ENCODE peak calls at places on chromosomes 4 and X, in five cellular contexts. S is GM04504, G is M059J, W is OCI-M1, Q is lower leg skin. X is an unnamed sample.

GRCh38 chr4:113541933-113542332 is 219.6 kb downstream of the CAMK2D start:
- DNase-seq in S (no peak), G (no peak), W (no peak), Q (no peak), X (no peak)

GRCh38 chr4:58825278-58825677 is 1715.1 kb upstream of the IGFBP7 start:
- DNase-seq in S (no peak), G (no peak), W (no peak), Q (no peak), X (no peak)

GRCh38 chr4:112817933-112818921 is 181.3 kb downstream of the LARP7 start:
- DNase-seq in S (peak), G (peak), W (peak), Q (peak), X (no peak)

GRCh38 chr4:80362578-80363181 is 27.1 kb downstream of the CFAP299 start:
- DNase-seq in S (no peak), G (peak), W (peak), Q (no peak), X (no peak)

GRCh38 chr4:137509855-137510282 is 22.4 kb downstream of the PCDH18 start:
- DNase-seq in S (no peak), G (peak), W (peak), Q (no peak), X (no peak)

GRCh38 chr4:56410247-56410646 is 23.0 kb upstream of the AASDH start:
- DNase-seq in S (peak), G (peak), W (peak), Q (no peak), X (no peak)

GRCh38 chr4:76803522-76803921 is 94.4 kb downstream of the SOWAHB start:
- DNase-seq in S (peak), G (peak), W (peak), Q (no peak), X (peak)

GRCh38 chrX:45068555-45068954 is 132.1 kb downstream of the DIPK2B start:
- DNase-seq in S (no peak), G (peak), W (peak), Q (no peak), X (no peak)

GRCh38 chr4:6090936-6091335 is 72.7 kb upstream of the C4orf50 start:
- DNase-seq in S (no peak), G (no peak), W (no peak), Q (no peak), X (no peak)

GRCh38 chrX:39518451-39519212 is 579.1 kb downstream of the BCOR start:
- DNase-seq in S (no peak), G (peak), W (no peak), Q (peak), X (no peak)

GRCh38 chrX:12958059-12958458 is 16.9 kb upstream of the TMSB4X start:
- DNase-seq in S (no peak), G (no peak), W (peak), Q (peak), X (no peak)

GRCh38 chr4:188121530-188121929 is 12.1 kb upstream of the TRIML2 start:
- DNase-seq in S (no peak), G (no peak), W (no peak), Q (no peak), X (no peak)

GRCh38 chr4:94274912-94275311 is 67.2 kb downstream of the SMARCAD1 start:
- DNase-seq in S (peak), G (peak), W (no peak), Q (no peak), X (no peak)

GRCh38 chrX:40175416-40176255 is 77.9 kb upstream of the BCOR start:
- DNase-seq in S (no peak), G (peak), W (peak), Q (peak), X (no peak)

GRCh38 chr4:123811763-123812390 is 415.3 kb downstream of the SPRY1 start:
- DNase-seq in S (no peak), G (no peak), W (no peak), Q (no peak), X (no peak)

GRCh38 chr4:53592686-53593641 is 1.7 kb upstream of the LNX1 start:
- DNase-seq in S (no peak), G (no peak), W (no peak), Q (no peak), X (peak)

GRCh38 chr4:36587909-36588472 is 306.6 kb downstream of the DTHD1 start:
- DNase-seq in S (no peak), G (no peak), W (no peak), Q (no peak), X (no peak)

GRCh38 chr4:93788712-93789111 is 39.8 kb upstream of the ATOH1 start:
- DNase-seq in S (no peak), G (peak), W (peak), Q (no peak), X (no peak)

GRCh38 chr4:39383690-39384089 is 17.5 kb upstream of the RFC1 start:
- DNase-seq in S (no peak), G (no peak), W (no peak), Q (no peak), X (no peak)

GRCh38 chrX:374566-374965 is 12.1 kb downstream of the PPP2R3B start:
- DNase-seq in S (no peak), G (no peak), W (no peak), Q (no peak), X (peak)

GRCh38 chr4:36187723-36188333 is 56.5 kb downstream of the ARAP2 start:
- DNase-seq in S (no peak), G (peak), W (peak), Q (no peak), X (no peak)

GRCh38 chr4:96509039-96509741 is 669.3 kb downstream of the PDHA2 start:
- DNase-seq in S (no peak), G (no peak), W (no peak), Q (no peak), X (no peak)

GRCh38 chr4:3880595-3881120 is 114.5 kb downstream of the ADRA2C start:
- DNase-seq in S (peak), G (peak), W (peak), Q (peak), X (no peak)